ENCODE peak calls at places on chromosome 20, in five cellular contexts. U is cardiac muscle cell, E is astrocyte of the cerebellum, W is heart right ventricle, Z is fibroblast of mammary gland. T is an unnamed sample.

GRCh38 chr20:43187476-43188233 is 2.1 kb downstream of the PTPRT start:
- DNase-seq in Z (peak), W (peak), U (peak), E (peak), T (peak)

GRCh38 chr20:54323227-54323734 is 115.4 kb downstream of the PFDN4 start:
- DNase-seq in E (no peak), W (no peak), U (no peak), Z (no peak), T (no peak)

GRCh38 chr20:53748176-53748575 is 154.5 kb upstream of the ZNF217 start:
- DNase-seq in U (no peak), E (no peak), Z (no peak), W (no peak), T (no peak)

GRCh38 chr20:1868856-1869255 is 26.4 kb upstream of the SIRPA start:
- DNase-seq in W (no peak), E (no peak), Z (peak), U (no peak), T (no peak)

GRCh38 chr20:481167-481566 is 18.8 kb upstream of the TBC1D20 start:
- DNase-seq in Z (no peak), E (no peak), W (no peak), U (no peak), T (no peak)

GRCh38 chr20:52342913-52343312 is 151.3 kb upstream of the ZFP64 start:
- DNase-seq in U (no peak), E (no peak), Z (no peak), W (no peak), T (no peak)

GRCh38 chr20:31607640-31608255 is 2.7 kb downstream of the ID1 start:
- DNase-seq in E (no peak), Z (peak), U (no peak), W (no peak), T (no peak)

GRCh38 chr20:9258891-9259290 is 190.0 kb downstream of the PLCB4 start:
- DNase-seq in W (no peak), Z (no peak), U (no peak), E (no peak), T (no peak)

GRCh38 chr20:8043687-8044278 is 24.2 kb upstream of the TMX4 start:
- DNase-seq in E (peak), U (peak), Z (peak), W (no peak), T (peak)

GRCh38 chr20:40502431-40502992 is 186.5 kb downstream of the MAFB start:
- DNase-seq in W (no peak), Z (no peak), U (no peak), E (no peak), T (no peak)

GRCh38 chr20:62132421-62132820 is 10.1 kb downstream of the LSM14B start:
- DNase-seq in Z (peak), W (no peak), E (no peak), U (no peak), T (no peak)

GRCh38 chr20:62135573-62136266 is 7.5 kb downstream of the PSMA7 start:
- DNase-seq in U (no peak), E (no peak), Z (no peak), W (no peak), T (no peak)

GRCh38 chr20:62134735-62135231 is 8.4 kb downstream of the PSMA7 start:
- DNase-seq in U (no peak), W (no peak), Z (peak), E (no peak), T (no peak)

GRCh38 chr20:62133051-62133845 is 9.9 kb downstream of the PSMA7 start:
- DNase-seq in W (peak), U (no peak), E (no peak), Z (peak), T (no peak)

DNA sequence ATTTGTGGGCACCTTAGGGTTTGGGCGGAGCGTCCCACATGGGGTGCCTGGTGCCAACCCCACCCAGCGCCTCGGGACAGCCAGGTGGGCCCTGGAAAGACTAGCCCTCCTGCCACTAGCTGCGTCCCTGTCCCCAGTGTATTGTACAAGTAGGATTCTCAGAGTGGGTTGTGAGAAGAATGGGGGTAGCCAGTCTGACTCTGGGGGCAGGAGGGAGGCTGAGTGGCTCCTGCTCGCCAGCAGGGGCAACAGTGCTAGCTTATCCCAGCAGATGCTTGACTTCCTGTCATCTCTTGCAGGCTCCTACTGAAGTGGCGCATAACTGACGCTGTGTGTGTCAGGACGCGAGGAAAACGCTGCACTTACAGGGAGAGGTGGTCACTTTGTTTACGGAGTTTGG is 9.3 kb downstream of the PSMA7 start:
- DNase-seq in Z (peak), W (no peak), U (no peak), E (no peak), T (no peak)
- TF ChIP-seq CTCF in Z (peak), W (no peak), U (no peak), E (no peak), T (peak)

GRCh38 chr20:45485388-45485787 is 15.8 kb downstream of the WFDC2 start:
- DNase-seq in W (no peak), U (no peak), Z (no peak), E (no peak), T (no peak)

GRCh38 chr20:45484676-45485075 is 15.1 kb downstream of the WFDC2 start:
- DNase-seq in W (no peak), E (no peak), Z (no peak), U (no peak), T (no peak)

GRCh38 chr20:45489083-45489531 is 19.6 kb downstream of the WFDC2 start:
- DNase-seq in E (no peak), Z (peak), W (no peak), U (no peak), T (peak)

DNA sequence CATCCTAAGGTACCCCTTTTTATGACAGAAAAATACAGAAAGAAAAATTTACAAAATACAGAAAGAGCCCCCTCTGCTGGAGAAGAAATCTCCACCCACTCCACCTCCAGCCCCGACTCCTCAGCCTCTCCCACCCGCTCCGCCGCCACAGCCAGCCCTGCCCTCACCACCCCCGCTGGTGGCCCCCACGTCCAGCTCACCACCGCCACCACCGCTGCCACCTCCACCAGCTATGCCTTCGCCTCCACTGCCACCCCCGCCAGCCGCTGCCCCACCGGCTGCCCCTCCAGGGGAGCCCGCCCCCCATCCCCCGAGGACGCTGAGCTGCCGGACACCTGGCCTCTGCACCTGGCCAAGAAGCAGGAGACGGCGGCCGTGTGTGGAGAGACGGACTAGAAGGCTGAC is 17.7 kb downstream of the WFDC2 start:
- DNase-seq in W (no peak), U (peak), E (no peak), Z (no peak), T (no peak)
- H3K4me3 ChIP-seq in W (no peak), U (no peak), E (no peak), Z (no peak), T (no peak)

GRCh38 chr20:56817780-56818675 is 188.9 kb downstream of the TFAP2C start:
- DNase-seq in W (no peak), Z (no peak), U (no peak), E (no peak), T (no peak)
- TF ChIP-seq CTCF in W (no peak), Z (no peak), U (peak), E (no peak), T (no peak)

GRCh38 chr20:23357767-23358562 is 4.0 kb upstream of the GZF1 start:
- DNase-seq in E (peak), Z (peak), U (peak), W (peak), T (peak)

GRCh38 chr20:23361108-23361650 is 803 bp upstream of the GZF1 start:
- DNase-seq in U (no peak), Z (peak), E (no peak), W (no peak), T (no peak)

GRCh38 chr20:23358923-23359572 is 2.9 kb upstream of the GZF1 start:
- DNase-seq in U (no peak), Z (no peak), W (no peak), E (no peak), T (no peak)

GRCh38 chr20:23356203-23356602 is 5.6 kb downstream of the NXT1 start:
- DNase-seq in E (no peak), W (peak), Z (no peak), U (no peak), T (no peak)

GRCh38 chr20:23358563-23358906 is 3.4 kb upstream of the GZF1 start:
- DNase-seq in W (no peak), E (no peak), Z (no peak), U (no peak), T (no peak)
- H3K4me3 ChIP-seq in W (no peak), E (peak), Z (peak), U (peak), T (peak)

T was measured in HFF-Myc.